ENCODE peak calls at places on chromosomes 16 and 17, in four cellular contexts. N is WTC11, M is breast epithelium, T is tibial nerve. C is an unnamed sample.
A peak's percentile ranks its signal among the peaks of the same experiment; 100 is the strongest.

GRCh38 chr17:74442670-74443515 is 11.0 kb downstream of the GPRC5C start:
- DNase-seq in N (peak; percentile 66), M (peak; percentile 88), T (peak; percentile 87), C (peak; percentile 80)

GRCh38 chr17:16023881-16024280 is 24.3 kb downstream of the TTC19 start:
- DNase-seq in N (no peak), M (no peak), T (no peak), C (no peak)

GRCh38 chr16:87098361-87098760 is 218.8 kb downstream of the C16orf95 start:
- DNase-seq in N (no peak), M (no peak), T (no peak), C (no peak)

GRCh38 chr17:28492352-28493310 is 13.5 kb upstream of the FOXN1 start:
- DNase-seq in N (no peak), M (peak; percentile 28), T (no peak), C (no peak)

GRCh38 chr16:57873218-57873617 is 70.9 kb upstream of the KIFC3 start:
- DNase-seq in N (peak; percentile 54), M (no peak), T (no peak), C (no peak)

GRCh38 chr16:50627419-50627818 is 53.7 kb downstream of the SNX20 start:
- DNase-seq in N (peak; percentile 42), M (no peak), T (no peak), C (peak; percentile 65)

GRCh38 chr16:11200523-11201063 is 55.4 kb downstream of the SOCS1 start:
- DNase-seq in N (no peak), M (no peak), T (no peak), C (no peak)

GRCh38 chr17:56431736-56432135 is 161.8 kb upstream of the NOG start:
- DNase-seq in N (no peak), M (no peak), T (no peak), C (no peak)

GRCh38 chr16:50369133-50369804 is 481 bp upstream of the BRD7 start:
- DNase-seq in N (no peak), M (no peak), T (no peak), C (no peak)

GRCh38 chr17:78993241-78993956 is 13.7 kb upstream of the LGALS3BP start:
- DNase-seq in N (peak; percentile 85), M (no peak), T (peak; percentile 59), C (peak; percentile 84)

GRCh38 chr16:79269211-79269863 is 331.2 kb downstream of the MAF start:
- DNase-seq in N (no peak), M (no peak), T (no peak), C (peak; percentile 28)

GRCh38 chr16:69435977-69436729 is 11.7 kb downstream of the CYB5B start:
- DNase-seq in N (no peak), M (no peak), T (no peak), C (no peak)

GRCh38 chr17:18967806-18968744 is 16.1 kb downstream of the SLC5A10 start:
- DNase-seq in N (no peak), M (peak; percentile 32), T (no peak), C (no peak)

GRCh38 chr17:3527896-3528603 is 29.6 kb downstream of the TRPV3 start:
- DNase-seq in N (no peak), M (no peak), T (no peak), C (no peak)

GRCh38 chr17:56756536-56756935 is 77.2 kb downstream of the C17orf67 start:
- DNase-seq in N (no peak), M (no peak), T (no peak), C (no peak)

GRCh38 chr17:79995691-79996090 is 40.0 kb downstream of the TBC1D16 start:
- DNase-seq in N (no peak), M (no peak), T (no peak), C (no peak)

GRCh38 chr17:14871921-14872320 is 393.2 kb downstream of the PMP22 start:
- DNase-seq in N (no peak), M (no peak), T (no peak), C (no peak)

GRCh38 chr17:40098846-40099626 is 1.4 kb downstream of the NR1D1 start:
- DNase-seq in N (peak; percentile 99), M (peak; percentile 100), T (peak; percentile 100), C (peak; percentile 91)

GRCh38 chr16:48511071-48511540 is 98.9 kb downstream of the N4BP1 start:
- DNase-seq in N (no peak), M (no peak), T (no peak), C (no peak)

GRCh38 chr17:5711344-5711743 is 127.0 kb upstream of the NLRP1 start:
- DNase-seq in N (no peak), M (no peak), T (no peak), C (no peak)

GRCh38 chr16:70695351-70696070 is 9.7 kb upstream of the MTSS2 start:
- DNase-seq in N (no peak), M (no peak), T (no peak), C (no peak)

GRCh38 chr17:48470388-48471034 is 40.5 kb upstream of the SKAP1 start:
- DNase-seq in N (no peak), M (no peak), T (no peak), C (no peak)

GRCh38 chr16:29147710-29148425 is 163.0 kb downstream of the LAT start:
- DNase-seq in N (no peak), M (no peak), T (no peak), C (no peak)

GRCh38 chr16:89195521-89196171 is 4.7 kb downstream of the SLC22A31 start:
- DNase-seq in N (no peak), M (no peak), T (no peak), C (no peak)

GRCh38 chr16:73216932-73217331 is 169.0 kb upstream of the ZFHX3 start:
- DNase-seq in N (no peak), M (no peak), T (no peak), C (no peak)

GRCh38 chr16:73215482-73216377 is 167.8 kb upstream of the ZFHX3 start:
- DNase-seq in N (no peak), M (no peak), T (no peak), C (no peak)

GRCh38 chr16:73217654-73218053 is 169.7 kb upstream of the ZFHX3 start:
- DNase-seq in N (no peak), M (no peak), T (no peak), C (no peak)

GRCh38 chr16:73214825-73215481 is 167.0 kb upstream of the ZFHX3 start:
- DNase-seq in N (no peak), M (no peak), T (no peak), C (no peak)

DNA sequence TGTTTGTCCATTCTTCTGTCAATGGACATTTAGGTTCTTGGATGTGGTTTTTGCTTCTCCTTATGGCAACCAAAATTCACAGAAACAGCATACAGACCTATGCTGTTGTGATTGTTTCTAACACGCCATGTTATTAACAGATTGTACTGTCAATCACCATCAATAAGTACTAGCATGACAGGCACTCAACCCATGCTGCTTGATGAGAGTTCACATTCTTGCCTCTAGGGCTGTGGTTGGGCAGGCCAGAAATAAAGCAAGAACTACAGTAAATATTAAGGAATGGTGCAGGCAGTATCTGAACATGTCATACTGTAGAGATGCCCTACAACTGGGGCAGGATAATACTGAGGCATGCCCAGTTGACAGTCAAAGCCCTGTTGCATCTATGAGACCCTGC is 171.2 kb upstream of the ZFHX3 start:
- DNase-seq in N (no peak), M (no peak), T (no peak), C (no peak)
- TF ChIP-seq CTCF in N (no peak), M (no peak), T (no peak), C (no peak)

DNA sequence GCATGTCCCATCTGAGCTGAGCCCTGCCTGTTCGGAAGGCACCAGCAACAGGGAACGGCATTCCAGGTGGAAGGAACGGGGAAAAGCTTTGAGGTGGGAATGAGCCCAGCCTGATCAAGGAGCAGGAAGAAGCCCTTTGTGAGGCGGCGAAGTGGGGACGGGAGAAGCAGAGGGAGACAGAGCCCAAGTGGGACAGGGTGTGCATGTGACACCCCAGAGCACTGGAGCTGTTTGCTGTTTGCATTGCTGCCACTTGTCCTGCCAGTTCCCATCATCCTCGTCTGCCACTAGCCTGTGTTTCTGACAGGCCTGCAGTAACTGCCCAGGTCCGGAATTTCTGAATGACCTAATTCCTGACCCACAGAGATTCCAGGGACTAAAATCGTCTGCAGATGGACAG is 150.7 kb downstream of the KATNIP start:
- DNase-seq in N (no peak), M (no peak), T (no peak), C (no peak)
- TF ChIP-seq CTCF in N (no peak), M (no peak), T (no peak), C (no peak)

DNA sequence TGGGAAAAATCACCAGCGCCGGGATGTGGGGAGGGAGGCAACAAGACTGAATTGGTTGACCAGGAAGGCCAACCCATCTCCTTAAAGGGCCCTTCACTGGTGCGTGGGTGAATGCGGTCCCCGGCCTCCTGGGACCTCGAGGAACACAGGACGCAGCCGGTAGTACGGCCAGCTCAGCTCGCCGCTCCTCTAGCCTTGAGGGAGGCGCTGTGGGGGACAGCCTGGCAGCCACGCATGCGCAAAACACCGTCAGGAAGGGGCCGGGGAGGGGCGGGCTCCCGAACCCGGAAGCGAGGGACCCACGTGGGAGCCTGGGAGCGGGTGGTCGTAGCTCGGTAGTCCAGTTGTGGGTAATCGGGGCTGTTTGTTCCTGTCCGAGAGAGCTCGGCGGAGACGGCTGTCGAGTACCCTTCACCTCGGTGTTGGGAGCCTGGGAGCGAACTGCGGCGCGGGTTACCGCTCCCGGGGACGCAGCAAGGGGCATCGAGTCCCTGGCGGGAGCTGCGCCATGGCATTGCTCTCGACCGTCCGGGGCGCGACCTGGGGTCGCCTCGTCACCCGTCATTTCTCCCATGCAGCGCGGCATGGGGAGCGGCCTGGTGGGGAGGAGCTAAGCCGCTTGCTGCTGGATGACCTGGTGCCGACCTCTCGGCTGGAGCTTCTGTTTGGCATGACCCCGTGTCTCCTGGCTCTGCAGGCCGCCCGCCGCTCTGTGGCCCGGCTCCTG is at the start of gene MRM1:
- DNase-seq in N (peak; percentile 93), M (peak; percentile 83), T (peak; percentile 79), C (peak; percentile 95)
- TF ChIP-seq CTCF in N (no peak), M (no peak), T (peak; percentile 44), C (no peak)

GRCh38 chr17:81712468-81713003 is 452 bp downstream of the SLC25A10 start:
- DNase-seq in N (no peak), M (no peak), T (no peak), C (peak; percentile 77)
- TF ChIP-seq CTCF in N (no peak), M (no peak), T (no peak), C (peak; percentile 6)

GRCh38 chr17:7932949-7933348 is 943 bp downstream of the CNTROB start:
- DNase-seq in N (peak; percentile 26), M (no peak), T (no peak), C (no peak)
- TF ChIP-seq CTCF in N (no peak), M (no peak), T (peak; percentile 16), C (no peak)

GRCh38 chr16:14004031-14004718 is 66.9 kb upstream of the MRTFB start:
- DNase-seq in N (no peak), M (no peak), T (peak; percentile 24), C (no peak)

GRCh38 chr16:14001521-14001920 is 69.6 kb upstream of the MRTFB start:
- DNase-seq in N (no peak), M (no peak), T (no peak), C (no peak)

GRCh38 chr16:14004719-14005315 is 66.3 kb upstream of the MRTFB start:
- DNase-seq in N (no peak), M (no peak), T (no peak), C (no peak)

GRCh38 chr16:14002416-14002815 is 68.7 kb upstream of the MRTFB start:
- DNase-seq in N (no peak), M (no peak), T (no peak), C (peak; percentile 7)

GRCh38 chr16:14003119-14003570 is 68.0 kb upstream of the MRTFB start:
- DNase-seq in N (peak; percentile 69), M (peak; percentile 87), T (peak; percentile 21), C (peak; percentile 13)
- TF ChIP-seq CTCF in N (no peak), M (no peak), T (no peak), C (no peak)